ENCODE peak calls at places on chromosome 21, in six cellular contexts. One of them, this sample, is unnamed.

GRCh38 chr21:31909772-31910470 is 37.1 kb downstream of the HUNK start:
- DNase-seq in transverse colon: no peak
- DNase-seq in SK-N-SH: no peak
- DNase-seq in lower lobe of right lung: no peak
- DNase-seq in upper lobe of right lung: no peak
- DNase-seq in Panc1: no peak
- DNase-seq in this sample: no peak

GRCh38 chr21:35473496-35473895 is 424.4 kb upstream of the RUNX1 start:
- DNase-seq in SK-N-SH: no peak
- DNase-seq in upper lobe of right lung: no peak
- DNase-seq in lower lobe of right lung: no peak
- DNase-seq in transverse colon: no peak
- DNase-seq in Panc1: no peak
- DNase-seq in this sample: no peak

GRCh38 chr21:35478096-35479080 is 429.3 kb upstream of the RUNX1 start:
- DNase-seq in Panc1: no peak
- DNase-seq in lower lobe of right lung: no peak
- DNase-seq in SK-N-SH: no peak
- DNase-seq in upper lobe of right lung: no peak
- DNase-seq in transverse colon: no peak
- DNase-seq in this sample: no peak

GRCh38 chr21:23858878-23859277 is 1748.4 kb downstream of the MRPL39 start:
- DNase-seq in SK-N-SH: peak; percentile 7
- DNase-seq in transverse colon: no peak
- DNase-seq in upper lobe of right lung: no peak
- DNase-seq in Panc1: no peak
- DNase-seq in lower lobe of right lung: no peak
- DNase-seq in this sample: no peak

GRCh38 chr21:15015622-15016471 is 49.0 kb downstream of the NRIP1 start:
- DNase-seq in upper lobe of right lung: no peak
- DNase-seq in Panc1: no peak
- DNase-seq in SK-N-SH: no peak
- DNase-seq in transverse colon: no peak
- DNase-seq in lower lobe of right lung: no peak
- DNase-seq in this sample: no peak

GRCh38 chr21:14547834-14548513 is 1.9 kb upstream of the SAMSN1 start:
- DNase-seq in lower lobe of right lung: no peak
- DNase-seq in SK-N-SH: no peak
- DNase-seq in Panc1: no peak
- DNase-seq in upper lobe of right lung: no peak
- DNase-seq in transverse colon: no peak
- DNase-seq in this sample: no peak

GRCh38 chr21:35810431-35810970 is 249.8 kb downstream of the SETD4 start:
- DNase-seq in Panc1: no peak
- DNase-seq in upper lobe of right lung: no peak
- DNase-seq in SK-N-SH: no peak
- DNase-seq in transverse colon: no peak
- DNase-seq in lower lobe of right lung: no peak
- DNase-seq in this sample: no peak

GRCh38 chr21:38244407-38244787 is 12.4 kb upstream of the KCNJ15 start:
- DNase-seq in transverse colon: no peak
- DNase-seq in lower lobe of right lung: no peak
- DNase-seq in Panc1: no peak
- DNase-seq in upper lobe of right lung: no peak
- DNase-seq in SK-N-SH: no peak
- DNase-seq in this sample: no peak

GRCh38 chr21:39662411-39662953 is 49.7 kb downstream of the B3GALT5 start:
- DNase-seq in Panc1: no peak
- DNase-seq in upper lobe of right lung: no peak
- DNase-seq in SK-N-SH: no peak
- DNase-seq in lower lobe of right lung: no peak
- DNase-seq in transverse colon: no peak
- DNase-seq in this sample: no peak

GRCh38 chr21:33643658-33644311 is 1.5 kb downstream of the ITSN1 start:
- DNase-seq in lower lobe of right lung: no peak
- DNase-seq in Panc1: no peak
- DNase-seq in SK-N-SH: peak; percentile 38
- DNase-seq in transverse colon: no peak
- DNase-seq in upper lobe of right lung: no peak
- DNase-seq in this sample: no peak

GRCh38 chr21:33642896-33643657 is 776 bp downstream of the ITSN1 start:
- DNase-seq in transverse colon: peak; percentile 48
- DNase-seq in lower lobe of right lung: peak; percentile 60
- DNase-seq in SK-N-SH: peak; percentile 74
- DNase-seq in upper lobe of right lung: peak; percentile 75
- DNase-seq in Panc1: no peak
- DNase-seq in this sample: peak; percentile 39

GRCh38 chr21:33640697-33641338 is 723 bp downstream of the CRYZL1 start:
- DNase-seq in lower lobe of right lung: no peak
- DNase-seq in Panc1: no peak
- DNase-seq in SK-N-SH: peak; percentile 33
- DNase-seq in upper lobe of right lung: no peak
- DNase-seq in transverse colon: peak; percentile 23
- DNase-seq in this sample: no peak

GRCh38 chr21:33642027-33642895 is at the start of gene ITSN1:
- DNase-seq in lower lobe of right lung: peak; percentile 100
- DNase-seq in transverse colon: peak; percentile 100
- DNase-seq in upper lobe of right lung: peak; percentile 100
- DNase-seq in Panc1: peak; percentile 97
- DNase-seq in SK-N-SH: peak; percentile 97
- DNase-seq in this sample: peak; percentile 100

GRCh38 chr21:33641339-33642026 is at the start of gene CRYZL1:
- DNase-seq in Panc1: peak; percentile 95
- DNase-seq in SK-N-SH: peak; percentile 91
- DNase-seq in transverse colon: peak; percentile 100
- DNase-seq in lower lobe of right lung: peak; percentile 100
- DNase-seq in upper lobe of right lung: peak; percentile 100
- DNase-seq in this sample: peak; percentile 100
- TF ChIP-seq CTCF in Panc1: no peak
- TF ChIP-seq CTCF in SK-N-SH: no peak
- TF ChIP-seq CTCF in transverse colon: no peak
- TF ChIP-seq CTCF in lower lobe of right lung: no peak
- TF ChIP-seq CTCF in upper lobe of right lung: no peak
- TF ChIP-seq CTCF in this sample: no peak

DNA sequence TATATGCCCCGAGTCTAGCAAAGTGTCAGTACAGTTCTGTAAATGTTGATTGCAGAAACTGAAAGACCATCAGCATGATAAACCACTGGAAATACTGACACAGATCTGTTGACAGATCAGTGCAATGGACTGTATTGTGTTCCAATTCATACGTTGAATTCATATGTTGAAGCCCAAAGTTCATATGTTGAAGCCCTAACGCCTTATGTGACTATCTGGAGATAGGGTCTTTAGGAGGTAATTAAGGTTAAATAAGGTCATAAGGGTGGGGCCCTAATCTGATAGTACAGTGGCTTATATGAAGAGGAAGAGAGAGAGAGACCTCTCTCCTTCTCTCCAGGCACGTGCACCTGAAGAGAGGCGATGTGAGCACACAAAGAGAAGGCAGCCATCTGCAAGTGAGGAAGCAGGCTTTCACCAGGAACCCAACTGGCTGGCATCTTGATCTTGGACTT is 144.7 kb downstream of the MRPL39 start:
- DNase-seq in Panc1: no peak
- DNase-seq in transverse colon: no peak
- DNase-seq in lower lobe of right lung: no peak
- DNase-seq in upper lobe of right lung: no peak
- DNase-seq in SK-N-SH: no peak
- DNase-seq in this sample: no peak
- H3K4me3 ChIP-seq in Panc1: no peak overlapping the region
- H3K4me3 ChIP-seq in transverse colon: no peak overlapping the region
- H3K4me3 ChIP-seq in lower lobe of right lung: no peak overlapping the region
- H3K4me3 ChIP-seq in upper lobe of right lung: no peak overlapping the region
- H3K4me3 ChIP-seq in SK-N-SH: no peak overlapping the region
- H3K4me3 ChIP-seq in this sample: no peak overlapping the region

GRCh38 chr21:42009018-42009830 is 936 bp downstream of the ZBTB21 start:
- DNase-seq in lower lobe of right lung: peak; percentile 71
- DNase-seq in transverse colon: peak; percentile 71
- DNase-seq in upper lobe of right lung: peak; percentile 85
- DNase-seq in Panc1: no peak
- DNase-seq in SK-N-SH: peak; percentile 69
- DNase-seq in this sample: peak; percentile 53

GRCh38 chr21:42012763-42013329 is 2.7 kb upstream of the ZBTB21 start:
- DNase-seq in upper lobe of right lung: no peak
- DNase-seq in lower lobe of right lung: no peak
- DNase-seq in SK-N-SH: no peak
- DNase-seq in transverse colon: peak; percentile 40
- DNase-seq in Panc1: no peak
- DNase-seq in this sample: no peak

GRCh38 chr21:42012344-42012743 is 2.2 kb upstream of the ZBTB21 start:
- DNase-seq in transverse colon: peak; percentile 23
- DNase-seq in Panc1: no peak
- DNase-seq in upper lobe of right lung: no peak
- DNase-seq in SK-N-SH: no peak
- DNase-seq in lower lobe of right lung: no peak
- DNase-seq in this sample: no peak

GRCh38 chr21:42009831-42010506 is at the start of gene ZBTB21:
- DNase-seq in Panc1: peak; percentile 87
- DNase-seq in lower lobe of right lung: peak; percentile 98
- DNase-seq in SK-N-SH: peak; percentile 96
- DNase-seq in transverse colon: peak; percentile 99
- DNase-seq in upper lobe of right lung: peak; percentile 99
- DNase-seq in this sample: peak; percentile 99

GRCh38 chr21:42010507-42011493 is 640 bp upstream of the ZBTB21 start:
- DNase-seq in transverse colon: peak; percentile 48
- DNase-seq in upper lobe of right lung: peak; percentile 88
- DNase-seq in SK-N-SH: peak; percentile 73
- DNase-seq in lower lobe of right lung: peak; percentile 77
- DNase-seq in Panc1: no peak
- DNase-seq in this sample: peak; percentile 65
- TF ChIP-seq CTCF in transverse colon: no peak
- TF ChIP-seq CTCF in upper lobe of right lung: peak; percentile 11
- TF ChIP-seq CTCF in SK-N-SH: no peak
- TF ChIP-seq CTCF in lower lobe of right lung: peak; percentile 13
- TF ChIP-seq CTCF in Panc1: no peak
- TF ChIP-seq CTCF in this sample: no peak

GRCh38 chr21:43016728-43017127 is 42.4 kb downstream of the PKNOX1 start:
- DNase-seq in transverse colon: no peak
- DNase-seq in lower lobe of right lung: no peak
- DNase-seq in upper lobe of right lung: peak; percentile 7
- DNase-seq in Panc1: no peak
- DNase-seq in SK-N-SH: peak; percentile 85
- DNase-seq in this sample: no peak
- H3K4me3 ChIP-seq in transverse colon: no peak overlapping the region
- H3K4me3 ChIP-seq in lower lobe of right lung: no peak overlapping the region
- H3K4me3 ChIP-seq in upper lobe of right lung: no peak overlapping the region
- H3K4me3 ChIP-seq in Panc1: no peak overlapping the region
- H3K4me3 ChIP-seq in SK-N-SH: no peak overlapping the region
- H3K4me3 ChIP-seq in this sample: no peak overlapping the region

GRCh38 chr21:17146426-17146825 is 366.4 kb upstream of the CXADR start:
- DNase-seq in upper lobe of right lung: no peak
- DNase-seq in Panc1: no peak
- DNase-seq in SK-N-SH: no peak
- DNase-seq in lower lobe of right lung: no peak
- DNase-seq in transverse colon: no peak
- DNase-seq in this sample: no peak
- TF ChIP-seq CTCF in upper lobe of right lung: no peak
- TF ChIP-seq CTCF in Panc1: no peak
- TF ChIP-seq CTCF in SK-N-SH: no peak
- TF ChIP-seq CTCF in lower lobe of right lung: no peak
- TF ChIP-seq CTCF in transverse colon: peak; percentile 23
- TF ChIP-seq CTCF in this sample: no peak

GRCh38 chr21:33025471-33026298 is at the start of gene OLIG2:
- DNase-seq in lower lobe of right lung: no peak
- DNase-seq in Panc1: no peak
- DNase-seq in upper lobe of right lung: no peak
- DNase-seq in transverse colon: no peak
- DNase-seq in SK-N-SH: peak; percentile 49
- DNase-seq in this sample: no peak
- H3K4me3 ChIP-seq in lower lobe of right lung: no peak within 1 kb of the TSS
- H3K4me3 ChIP-seq in Panc1: no peak within 1 kb of the TSS
- H3K4me3 ChIP-seq in upper lobe of right lung: no peak within 1 kb of the TSS
- H3K4me3 ChIP-seq in transverse colon: no peak within 1 kb of the TSS
- H3K4me3 ChIP-seq in SK-N-SH: no peak within 1 kb of the TSS
- H3K4me3 ChIP-seq in this sample: no peak within 1 kb of the TSS

This sample was measured in thyroid gland.